ENCODE peak calls at places on chromosomes 12 and 14, in eight cellular contexts. F is substantia nigra; B is HTR-8/SVneo; N is stimulated activated CD4-positive, alpha-beta T cell treated with anti-CD3 and anti-CD28 coated beads, Interleukin-15, amount 100 ng/mL, for 1 hour; L is progenitor cell of endocrine pancreas; K is hypothalamus; W is stomach; X is Peyer's patch. V is an unnamed sample.

GRCh38 chr12:22631863-22632463 is 7.0 kb downstream of the ETNK1 start:
- DNase-seq in N (no peak), W (no peak), X (no peak), B (peak), F (no peak), L (no peak), K (no peak), V (no peak)

GRCh38 chr12:26767116-26767515 is 65.9 kb downstream of the ITPR2 start:
- DNase-seq in W (no peak), N (no peak), L (no peak), B (no peak), K (no peak), F (no peak), X (no peak), V (no peak)

GRCh38 chr12:46358791-46359666 is 13.5 kb downstream of the SLC38A2 start:
- DNase-seq in W (no peak), N (no peak), K (no peak), B (no peak), X (no peak), F (no peak), L (no peak), V (no peak)

GRCh38 chr14:72562300-72562699 is 331.6 kb downstream of the DPF3 start:
- DNase-seq in X (no peak), K (no peak), L (no peak), N (no peak), F (no peak), W (no peak), B (no peak), V (no peak)

GRCh38 chr12:121964813-121965643 is 46.6 kb downstream of the CFAP251 start:
- DNase-seq in L (no peak), X (no peak), W (no peak), B (peak), K (no peak), F (no peak), N (no peak), V (peak)

GRCh38 chr14:56349942-56350341 is 229.7 kb upstream of the TMEM260 start:
- DNase-seq in L (no peak), X (no peak), F (no peak), B (no peak), N (no peak), K (no peak), W (no peak), V (no peak)

GRCh38 chr14:103732868-103733626 is 17.4 kb downstream of the ZFYVE21 start:
- DNase-seq in N (no peak), X (no peak), F (no peak), K (no peak), W (no peak), L (no peak), B (no peak), V (no peak)

GRCh38 chr12:10867381-10867780 is 16.7 kb downstream of the PRH1 start:
- DNase-seq in K (no peak), B (no peak), N (no peak), W (no peak), L (no peak), X (no peak), F (no peak), V (no peak)